ENCODE peak calls at places on chromosomes 4 and X, in ten cellular contexts. One of them, this sample, is unnamed.

GRCh38 chr4:23135792-23136645 is 443.3 kb downstream of the GBA3 start:
- DNase-seq in esophagus squamous epithelium: no peak
- DNase-seq in iPS DF 6.9: peak; percentile 68
- DNase-seq in endothelial cell of umbilical vein: peak; percentile 24
- DNase-seq in endodermal cell: no peak
- DNase-seq in ovary: no peak
- DNase-seq in CD8-positive, alpha-beta T cell: no peak
- DNase-seq in CD8-positive, alpha-beta memory T cell: no peak
- DNase-seq in hepatocyte: peak; percentile 71
- DNase-seq in tibial nerve: peak; percentile 60
- DNase-seq in this sample: no peak

GRCh38 chr4:3262208-3263052 is 13.5 kb downstream of the MSANTD1 start:
- DNase-seq in esophagus squamous epithelium: no peak
- DNase-seq in iPS DF 6.9: no peak
- DNase-seq in endothelial cell of umbilical vein: no peak
- DNase-seq in endodermal cell: no peak
- DNase-seq in ovary: no peak
- DNase-seq in CD8-positive, alpha-beta T cell: no peak
- DNase-seq in CD8-positive, alpha-beta memory T cell: no peak
- DNase-seq in hepatocyte: no peak
- DNase-seq in tibial nerve: no peak
- DNase-seq in this sample: no peak

GRCh38 chr4:87219648-87220093 is 747 bp downstream of the KLHL8 start:
- DNase-seq in esophagus squamous epithelium: peak; percentile 6
- DNase-seq in iPS DF 6.9: no peak
- DNase-seq in endothelial cell of umbilical vein: no peak
- DNase-seq in endodermal cell: peak; percentile 77
- DNase-seq in ovary: peak; percentile 38
- DNase-seq in CD8-positive, alpha-beta T cell: peak; percentile 56
- DNase-seq in CD8-positive, alpha-beta memory T cell: peak; percentile 48
- DNase-seq in hepatocyte: peak; percentile 62
- DNase-seq in tibial nerve: peak; percentile 18
- DNase-seq in this sample: peak; percentile 30

GRCh38 chr4:86834901-86835300 is 14.3 kb downstream of the SLC10A6 start:
- DNase-seq in esophagus squamous epithelium: no peak
- DNase-seq in iPS DF 6.9: no peak
- DNase-seq in endothelial cell of umbilical vein: no peak
- DNase-seq in endodermal cell: no peak
- DNase-seq in ovary: no peak
- DNase-seq in CD8-positive, alpha-beta T cell: no peak
- DNase-seq in CD8-positive, alpha-beta memory T cell: no peak
- DNase-seq in hepatocyte: no peak
- DNase-seq in tibial nerve: no peak
- DNase-seq in this sample: no peak

GRCh38 chr4:188221090-188221489 is 81.8 kb downstream of the TRIML1 start:
- DNase-seq in esophagus squamous epithelium: no peak
- DNase-seq in iPS DF 6.9: no peak
- DNase-seq in endothelial cell of umbilical vein: no peak
- DNase-seq in endodermal cell: no peak
- DNase-seq in ovary: no peak
- DNase-seq in CD8-positive, alpha-beta T cell: no peak
- DNase-seq in CD8-positive, alpha-beta memory T cell: no peak
- DNase-seq in hepatocyte: no peak
- DNase-seq in tibial nerve: no peak
- DNase-seq in this sample: no peak

GRCh38 chr4:107210450-107211239 is 174.5 kb upstream of the DKK2 start:
- DNase-seq in esophagus squamous epithelium: no peak
- DNase-seq in iPS DF 6.9: no peak
- DNase-seq in endothelial cell of umbilical vein: no peak
- DNase-seq in endodermal cell: peak; percentile 47
- DNase-seq in ovary: no peak
- DNase-seq in CD8-positive, alpha-beta T cell: no peak
- DNase-seq in CD8-positive, alpha-beta memory T cell: no peak
- DNase-seq in hepatocyte: no peak
- DNase-seq in tibial nerve: no peak
- DNase-seq in this sample: no peak

GRCh38 chr4:48766393-48766792 is 13.7 kb downstream of the FRYL start:
- DNase-seq in esophagus squamous epithelium: no peak
- DNase-seq in iPS DF 6.9: no peak
- DNase-seq in endothelial cell of umbilical vein: no peak
- DNase-seq in endodermal cell: no peak
- DNase-seq in ovary: no peak
- DNase-seq in CD8-positive, alpha-beta T cell: no peak
- DNase-seq in CD8-positive, alpha-beta memory T cell: no peak
- DNase-seq in hepatocyte: no peak
- DNase-seq in tibial nerve: no peak
- DNase-seq in this sample: no peak

GRCh38 chr4:127140306-127140705 is 492.5 kb upstream of the INTU start:
- DNase-seq in esophagus squamous epithelium: no peak
- DNase-seq in iPS DF 6.9: no peak
- DNase-seq in endothelial cell of umbilical vein: no peak
- DNase-seq in endodermal cell: no peak
- DNase-seq in ovary: no peak
- DNase-seq in CD8-positive, alpha-beta T cell: no peak
- DNase-seq in CD8-positive, alpha-beta memory T cell: no peak
- DNase-seq in hepatocyte: no peak
- DNase-seq in tibial nerve: no peak
- DNase-seq in this sample: no peak

GRCh38 chr4:24278693-24279092 is 305.7 kb downstream of the DHX15 start:
- DNase-seq in esophagus squamous epithelium: no peak
- DNase-seq in iPS DF 6.9: no peak
- DNase-seq in endothelial cell of umbilical vein: no peak
- DNase-seq in endodermal cell: no peak
- DNase-seq in ovary: no peak
- DNase-seq in CD8-positive, alpha-beta T cell: no peak
- DNase-seq in CD8-positive, alpha-beta memory T cell: no peak
- DNase-seq in hepatocyte: peak; percentile 16
- DNase-seq in tibial nerve: no peak
- DNase-seq in this sample: no peak

GRCh38 chr4:114017120-114017917 is 37.9 kb upstream of the ARSJ start:
- DNase-seq in esophagus squamous epithelium: no peak
- DNase-seq in iPS DF 6.9: no peak
- DNase-seq in endothelial cell of umbilical vein: no peak
- DNase-seq in endodermal cell: no peak
- DNase-seq in ovary: no peak
- DNase-seq in CD8-positive, alpha-beta T cell: no peak
- DNase-seq in CD8-positive, alpha-beta memory T cell: no peak
- DNase-seq in hepatocyte: no peak
- DNase-seq in tibial nerve: no peak
- DNase-seq in this sample: no peak

GRCh38 chr4:105215609-105216313 is 69.1 kb downstream of the TET2 start:
- DNase-seq in esophagus squamous epithelium: no peak
- DNase-seq in iPS DF 6.9: no peak
- DNase-seq in endothelial cell of umbilical vein: no peak
- DNase-seq in endodermal cell: no peak
- DNase-seq in ovary: no peak
- DNase-seq in CD8-positive, alpha-beta T cell: no peak
- DNase-seq in CD8-positive, alpha-beta memory T cell: no peak
- DNase-seq in hepatocyte: no peak
- DNase-seq in tibial nerve: no peak
- DNase-seq in this sample: no peak

DNA sequence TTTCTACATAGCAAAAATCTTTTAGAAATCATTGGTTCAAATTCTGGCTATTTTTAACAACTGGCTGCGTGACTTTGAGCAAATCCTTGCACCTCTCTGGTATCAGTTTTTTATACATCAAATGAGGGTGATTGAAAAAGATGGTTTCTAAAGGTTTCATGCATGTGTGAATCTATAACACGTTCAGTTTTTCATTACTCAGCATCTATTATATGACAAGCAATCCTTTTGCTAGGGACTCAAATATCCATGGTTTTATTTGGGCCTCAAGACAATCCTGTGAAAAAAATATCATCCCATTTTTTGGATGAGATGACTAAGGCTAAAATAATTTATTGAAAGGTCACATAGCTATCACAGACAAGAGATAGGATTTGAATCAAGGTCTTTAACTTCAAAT is 884 bp downstream of the HEPH start:
- DNase-seq in esophagus squamous epithelium: no peak
- DNase-seq in iPS DF 6.9: no peak
- DNase-seq in endothelial cell of umbilical vein: no peak
- DNase-seq in endodermal cell: no peak
- DNase-seq in ovary: no peak
- DNase-seq in CD8-positive, alpha-beta T cell: no peak
- DNase-seq in CD8-positive, alpha-beta memory T cell: no peak
- DNase-seq in hepatocyte: no peak
- DNase-seq in tibial nerve: no peak
- DNase-seq in this sample: no peak
- H3K27ac ChIP-seq in esophagus squamous epithelium: no peak overlapping the region
- H3K27ac ChIP-seq in iPS DF 6.9: no peak overlapping the region
- H3K27ac ChIP-seq in endothelial cell of umbilical vein: no peak overlapping the region
- H3K27ac ChIP-seq in endodermal cell: no peak overlapping the region
- H3K27ac ChIP-seq in ovary: no peak overlapping the region
- H3K27ac ChIP-seq in CD8-positive, alpha-beta T cell: no peak overlapping the region
- H3K27ac ChIP-seq in CD8-positive, alpha-beta memory T cell: peak overlapping the region; percentile 54
- H3K27ac ChIP-seq in hepatocyte: peak overlapping the region; percentile 93
- H3K27ac ChIP-seq in tibial nerve: peak overlapping the region; percentile 69
- H3K27ac ChIP-seq in this sample: no peak overlapping the region

GRCh38 chr4:89295415-89295927 is 12.1 kb downstream of the GPRIN3 start:
- DNase-seq in esophagus squamous epithelium: no peak
- DNase-seq in iPS DF 6.9: no peak
- DNase-seq in endothelial cell of umbilical vein: no peak
- DNase-seq in endodermal cell: no peak
- DNase-seq in ovary: no peak
- DNase-seq in CD8-positive, alpha-beta T cell: no peak
- DNase-seq in CD8-positive, alpha-beta memory T cell: no peak
- DNase-seq in hepatocyte: no peak
- DNase-seq in tibial nerve: no peak
- DNase-seq in this sample: no peak
- H3K27ac ChIP-seq in esophagus squamous epithelium: no peak overlapping the region
- H3K27ac ChIP-seq in iPS DF 6.9: no peak overlapping the region
- H3K27ac ChIP-seq in endothelial cell of umbilical vein: no peak overlapping the region
- H3K27ac ChIP-seq in endodermal cell: no peak overlapping the region
- H3K27ac ChIP-seq in ovary: no peak overlapping the region
- H3K27ac ChIP-seq in CD8-positive, alpha-beta T cell: peak overlapping the region; percentile 23
- H3K27ac ChIP-seq in CD8-positive, alpha-beta memory T cell: peak overlapping the region; percentile 26
- H3K27ac ChIP-seq in hepatocyte: no peak overlapping the region
- H3K27ac ChIP-seq in tibial nerve: no peak overlapping the region
- H3K27ac ChIP-seq in this sample: no peak overlapping the region

DNA sequence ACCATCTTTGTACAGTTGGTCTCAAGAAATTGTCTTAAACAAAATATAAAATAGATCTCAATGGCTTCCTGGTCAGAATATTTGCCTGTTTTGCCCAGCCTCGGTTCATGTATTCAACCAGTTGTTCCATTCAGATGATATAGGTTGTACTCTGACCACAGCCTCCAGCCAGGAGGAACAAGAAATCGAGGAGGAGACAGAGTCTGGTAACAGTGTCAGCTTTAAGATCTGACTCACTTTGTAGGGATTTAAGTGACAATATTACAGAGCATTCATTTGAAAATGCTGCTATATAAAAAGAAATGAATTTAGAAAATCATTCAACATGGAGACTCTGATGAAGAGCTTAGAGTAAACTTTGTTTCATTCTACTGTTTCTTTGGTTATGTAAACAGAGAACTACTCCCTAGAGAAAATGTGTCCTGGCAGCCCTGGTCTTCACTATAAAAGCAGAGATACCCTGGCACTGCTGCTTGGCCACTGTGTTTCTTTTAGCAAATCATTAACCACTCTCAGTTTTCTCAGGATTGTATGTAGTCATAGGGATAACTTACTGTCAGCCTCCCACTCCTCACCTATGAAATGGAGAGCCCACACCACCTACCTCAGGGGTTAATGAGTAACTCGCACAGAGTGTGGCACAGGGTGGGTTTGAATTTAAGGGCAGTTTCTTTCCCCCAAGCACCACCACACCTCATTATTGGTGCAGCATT is 53.5 kb downstream of the PAGE2 start:
- DNase-seq in esophagus squamous epithelium: no peak
- DNase-seq in iPS DF 6.9: no peak
- DNase-seq in endothelial cell of umbilical vein: no peak
- DNase-seq in endodermal cell: no peak
- DNase-seq in ovary: no peak
- DNase-seq in CD8-positive, alpha-beta T cell: no peak
- DNase-seq in CD8-positive, alpha-beta memory T cell: no peak
- DNase-seq in hepatocyte: peak; percentile 16
- DNase-seq in tibial nerve: no peak
- DNase-seq in this sample: no peak
- H3K27ac ChIP-seq in esophagus squamous epithelium: no peak overlapping the region
- H3K27ac ChIP-seq in iPS DF 6.9: no peak overlapping the region
- H3K27ac ChIP-seq in endothelial cell of umbilical vein: no peak overlapping the region
- H3K27ac ChIP-seq in endodermal cell: no peak overlapping the region
- H3K27ac ChIP-seq in ovary: no peak overlapping the region
- H3K27ac ChIP-seq in CD8-positive, alpha-beta T cell: no peak overlapping the region
- H3K27ac ChIP-seq in CD8-positive, alpha-beta memory T cell: no peak overlapping the region
- H3K27ac ChIP-seq in hepatocyte: peak overlapping the region; percentile 77
- H3K27ac ChIP-seq in tibial nerve: no peak overlapping the region
- H3K27ac ChIP-seq in this sample: no peak overlapping the region

GRCh38 chrX:50188859-50189258 is 11.9 kb downstream of the AKAP4 start:
- DNase-seq in esophagus squamous epithelium: no peak
- DNase-seq in iPS DF 6.9: no peak
- DNase-seq in endothelial cell of umbilical vein: no peak
- DNase-seq in endodermal cell: no peak
- DNase-seq in ovary: no peak
- DNase-seq in CD8-positive, alpha-beta T cell: no peak
- DNase-seq in CD8-positive, alpha-beta memory T cell: no peak
- DNase-seq in hepatocyte: no peak
- DNase-seq in tibial nerve: no peak
- DNase-seq in this sample: no peak
- H3K27ac ChIP-seq in esophagus squamous epithelium: no peak overlapping the region
- H3K27ac ChIP-seq in iPS DF 6.9: no peak overlapping the region
- H3K27ac ChIP-seq in endothelial cell of umbilical vein: no peak overlapping the region
- H3K27ac ChIP-seq in endodermal cell: peak overlapping the region; percentile 32
- H3K27ac ChIP-seq in ovary: no peak overlapping the region
- H3K27ac ChIP-seq in CD8-positive, alpha-beta T cell: no peak overlapping the region
- H3K27ac ChIP-seq in CD8-positive, alpha-beta memory T cell: no peak overlapping the region
- H3K27ac ChIP-seq in hepatocyte: peak overlapping the region; percentile 27
- H3K27ac ChIP-seq in tibial nerve: peak overlapping the region; percentile 30
- H3K27ac ChIP-seq in this sample: no peak overlapping the region

GRCh38 chr4:56505269-56506109 is at the start of gene ARL9:
- DNase-seq in esophagus squamous epithelium: no peak
- DNase-seq in iPS DF 6.9: peak; percentile 43
- DNase-seq in endothelial cell of umbilical vein: peak; percentile 61
- DNase-seq in endodermal cell: peak; percentile 93
- DNase-seq in ovary: peak; percentile 48
- DNase-seq in CD8-positive, alpha-beta T cell: peak; percentile 74
- DNase-seq in CD8-positive, alpha-beta memory T cell: peak; percentile 38
- DNase-seq in hepatocyte: peak; percentile 56
- DNase-seq in tibial nerve: peak; percentile 11
- DNase-seq in this sample: no peak
- H3K27ac ChIP-seq in esophagus squamous epithelium: peak within 1 kb of the TSS; percentile 34
- H3K27ac ChIP-seq in iPS DF 6.9: no peak within 1 kb of the TSS
- H3K27ac ChIP-seq in endothelial cell of umbilical vein: no peak within 1 kb of the TSS
- H3K27ac ChIP-seq in endodermal cell: no peak within 1 kb of the TSS
- H3K27ac ChIP-seq in ovary: no peak within 1 kb of the TSS
- H3K27ac ChIP-seq in CD8-positive, alpha-beta T cell: peak within 1 kb of the TSS; percentile 26
- H3K27ac ChIP-seq in CD8-positive, alpha-beta memory T cell: no peak within 1 kb of the TSS
- H3K27ac ChIP-seq in hepatocyte: peak within 1 kb of the TSS; percentile 2
- H3K27ac ChIP-seq in tibial nerve: peak within 1 kb of the TSS; percentile 73
- H3K27ac ChIP-seq in this sample: no peak within 1 kb of the TSS